ENCODE peak calls at places on chromosomes 2 and 18, in seven cellular contexts. U is NCI-H82, B is cerebellum, I is prostate gland, W is EL, H is IMR-90, C is NCI-H1417 treated with DMSO at 0.1 percent for 48 hours. X is an unnamed sample.

GRCh38 chr2:18413794-18414396 is 146.6 kb downstream of the RDH14 start:
- DNase-seq in H (peak), I (no peak), B (no peak), W (peak), C (no peak), U (no peak), X (no peak)

GRCh38 chr18:44149706-44150105 is 531.0 kb upstream of the SETBP1 start:
- DNase-seq in W (peak), C (no peak), I (no peak), U (no peak), B (no peak), H (peak), X (no peak)

GRCh38 chr2:237012577-237013237 is 73.0 kb upstream of the COPS8 start:
- DNase-seq in W (no peak), I (no peak), C (no peak), H (peak), U (no peak), B (no peak), X (no peak)

GRCh38 chr18:12742453-12742852 is 39.6 kb downstream of the PSMG2 start:
- DNase-seq in W (peak), I (no peak), H (peak), B (no peak), U (no peak), C (no peak), X (no peak)

GRCh38 chr2:190682168-190682567 is 33.3 kb downstream of the NAB1 start:
- DNase-seq in U (no peak), W (peak), B (no peak), C (no peak), I (no peak), H (peak), X (no peak)

GRCh38 chr2:1617425-1618021 is 126.8 kb downstream of the PXDN start:
- DNase-seq in C (no peak), I (no peak), U (no peak), B (no peak), W (no peak), H (no peak), X (no peak)

GRCh38 chr2:135831180-135831812 is 5.7 kb downstream of the LCT start:
- DNase-seq in I (no peak), W (no peak), C (no peak), U (no peak), H (no peak), B (no peak), X (no peak)

GRCh38 chr2:163132850-163133249 is 294.3 kb upstream of the KCNH7 start:
- DNase-seq in B (peak), W (peak), H (peak), C (no peak), U (peak), I (no peak), X (no peak)

GRCh38 chr18:6441201-6441600 is 26.5 kb upstream of the L3MBTL4 start:
- DNase-seq in H (no peak), W (no peak), C (no peak), B (no peak), U (no peak), I (no peak), X (no peak)

GRCh38 chr2:156325671-156326385 is 6.7 kb downstream of the NR4A2 start:
- DNase-seq in I (no peak), C (no peak), W (no peak), U (no peak), B (no peak), H (no peak), X (no peak)

GRCh38 chr2:101047075-101047766 is 45.1 kb downstream of the RPL31 start:
- DNase-seq in W (peak), I (peak), H (no peak), B (peak), U (no peak), C (no peak), X (no peak)

GRCh38 chr2:202122975-202123765 is 50.1 kb downstream of the KIAA2012 start:
- DNase-seq in W (no peak), H (peak), I (no peak), B (peak), C (peak), U (no peak), X (no peak)

GRCh38 chr2:119323459-119323858 is 43.2 kb downstream of the C2orf76 start:
- DNase-seq in H (no peak), I (no peak), B (no peak), U (no peak), C (no peak), W (no peak), X (no peak)

GRCh38 chr2:173076557-173077345 is 1.1 kb downstream of the MAP3K20 start:
- DNase-seq in H (peak), B (no peak), C (no peak), W (peak), U (peak), I (peak), X (peak)

GRCh38 chr2:130376433-130377293 is 20.8 kb downstream of the PTPN18 start:
- DNase-seq in I (no peak), B (no peak), C (no peak), U (no peak), H (no peak), W (no peak), X (no peak)

GRCh38 chr2:138267902-138268254 is 233.7 kb upstream of the SPOPL start:
- DNase-seq in W (no peak), C (no peak), H (no peak), B (no peak), I (no peak), U (no peak), X (no peak)

GRCh38 chr2:222969491-222969890 is 82.5 kb upstream of the KCNE4 start:
- DNase-seq in B (no peak), C (no peak), H (peak), U (no peak), W (peak), I (no peak), X (no peak)

GRCh38 chr2:12722445-12723316 is 5.9 kb downstream of the TRIB2 start:
- DNase-seq in U (no peak), C (no peak), I (no peak), W (no peak), H (no peak), B (no peak), X (no peak)

GRCh38 chr2:71798266-71799012 is 345.1 kb downstream of the DYSF start:
- DNase-seq in W (peak), U (peak), B (peak), H (peak), I (no peak), C (no peak), X (peak)

GRCh38 chr2:120825370-120826259 is 89.9 kb downstream of the GLI2 start:
- DNase-seq in H (peak), C (no peak), U (peak), I (peak), W (peak), B (no peak), X (no peak)

GRCh38 chr2:203551653-203552250 is 16.7 kb upstream of the RAPH1 start:
- DNase-seq in B (no peak), W (peak), C (no peak), U (no peak), I (peak), H (peak), X (no peak)

GRCh38 chr2:61220768-61221167 is 58.8 kb downstream of the C2orf74 start:
- DNase-seq in B (no peak), H (peak), U (no peak), I (no peak), W (peak), C (no peak), X (no peak)

GRCh38 chr2:88658890-88659881 is 31.9 kb upstream of the EIF2AK3 start:
- DNase-seq in H (peak), B (peak), I (peak), W (peak), U (peak), C (no peak), X (no peak)

GRCh38 chr18:25544872-25545271 is 192.9 kb upstream of the ZNF521 start:
- DNase-seq in W (no peak), C (no peak), H (no peak), U (no peak), I (no peak), B (no peak), X (no peak)

GRCh38 chr2:150234787-150235512 is 252.5 kb downstream of the RND3 start:
- DNase-seq in I (no peak), W (peak), B (no peak), C (no peak), H (peak), U (no peak), X (no peak)

GRCh38 chr2:1636791-1637415 is 107.4 kb downstream of the PXDN start:
- DNase-seq in H (no peak), U (no peak), I (no peak), W (no peak), C (no peak), B (no peak), X (no peak)

GRCh38 chr18:45874501-45875184 is 49.2 kb downstream of the SIGLEC15 start:
- DNase-seq in H (peak), I (no peak), B (no peak), W (peak), U (no peak), C (no peak), X (no peak)